ENCODE peak calls at places on chromosomes 13 and 19, in five cellular contexts. E, C, W, Z and T are unnamed samples.

GRCh38 chr13:91406619-91407018 is 8.2 kb downstream of the GPC5 start:
- DNase-seq in W (peak; percentile 35), Z (no peak), E (no peak), C (no peak), T (no peak)

GRCh38 chr19:12794196-12794921 is 3.1 kb downstream of the JUNB start:
- DNase-seq in Z (no peak), W (peak; percentile 62), E (no peak), C (no peak), T (no peak)

GRCh38 chr13:85575110-85575509 is 224.1 kb downstream of the SLITRK6 start:
- DNase-seq in E (no peak), Z (no peak), W (no peak), C (no peak), T (no peak)

GRCh38 chr19:5480427-5480836 is 25.2 kb downstream of the ZNRF4 start:
- DNase-seq in Z (no peak), W (no peak), C (no peak), E (peak; percentile 22), T (no peak)

GRCh38 chr13:26664942-26665341 is 95.6 kb downstream of the GPR12 start:
- DNase-seq in Z (no peak), C (no peak), E (no peak), W (no peak), T (no peak)

GRCh38 chr19:39908803-39909202 is 25.6 kb downstream of the FCGBP start:
- DNase-seq in W (no peak), Z (no peak), E (no peak), C (no peak), T (no peak)

GRCh38 chr13:59728896-59729545 is 434.7 kb downstream of the DIAPH3 start:
- DNase-seq in C (no peak), E (no peak), Z (no peak), W (no peak), T (no peak)

GRCh38 chr13:106503730-106504129 is 31.7 kb downstream of the EFNB2 start:
- DNase-seq in W (peak; percentile 34), C (no peak), E (no peak), Z (no peak), T (no peak)

GRCh38 chr13:107441279-107441678 is 774.1 kb downstream of the LIG4 start:
- DNase-seq in C (no peak), Z (no peak), W (peak; percentile 89), E (no peak), T (no peak)

GRCh38 chr19:6020166-6020967 is 42.4 kb upstream of the RANBP3 start:
- DNase-seq in C (no peak), E (no peak), W (no peak), Z (no peak), T (no peak)

GRCh38 chr19:12603714-12604113 is 6.9 kb downstream of the ZNF490 start:
- DNase-seq in E (no peak), Z (no peak), W (peak; percentile 67), C (no peak), T (no peak)

GRCh38 chr13:95624020-95624419 is 20.5 kb downstream of the DZIP1 start:
- DNase-seq in Z (no peak), C (no peak), W (peak; percentile 64), E (no peak), T (no peak)

GRCh38 chr19:29326351-29326750 is 113.4 kb upstream of the UQCRFS1 start:
- DNase-seq in Z (no peak), E (no peak), C (no peak), W (no peak), T (peak; percentile 18)

GRCh38 chr13:79898996-79899395 is 418.0 kb downstream of the NDFIP2 start:
- DNase-seq in W (peak; percentile 54), E (no peak), C (no peak), Z (no peak), T (no peak)

GRCh38 chr13:77548594-77548993 is 13.1 kb downstream of the SCEL start:
- DNase-seq in W (no peak), E (no peak), Z (no peak), C (no peak), T (no peak)

GRCh38 chr13:112603641-112604220 is 15.8 kb upstream of the TUBGCP3 start:
- DNase-seq in Z (no peak), W (peak; percentile 31), C (no peak), E (no peak), T (no peak)

GRCh38 chr13:20408181-20408580 is 117.5 kb downstream of the CRYL1 start:
- DNase-seq in W (no peak), E (no peak), C (no peak), Z (no peak), T (no peak)

GRCh38 chr13:29284726-29285125 is 310.8 kb downstream of the SLC7A1 start:
- DNase-seq in Z (no peak), E (no peak), W (no peak), C (no peak), T (no peak)

GRCh38 chr19:7742991-7743390 is 4.3 kb downstream of the CD209 start:
- DNase-seq in Z (no peak), E (no peak), C (no peak), W (no peak), T (no peak)

GRCh38 chr19:43747557-43748204 is 7.1 kb downstream of the SMG9 start:
- DNase-seq in E (no peak), Z (no peak), W (no peak), C (no peak), T (no peak)

GRCh38 chr13:98821372-98822237 is 69.1 kb upstream of the SLC15A1 start:
- DNase-seq in C (no peak), W (no peak), E (no peak), Z (no peak), T (no peak)
- H3K27ac ChIP-seq in C (no peak overlapping the region), W (no peak overlapping the region), E (no peak overlapping the region), Z (peak overlapping the region; percentile 40), T (no peak overlapping the region)

GRCh38 chr13:114145722-114146121 is 13.3 kb upstream of the RASA3 start:
- DNase-seq in C (no peak), W (no peak), E (no peak), Z (no peak), T (no peak)

GRCh38 chr13:114145256-114145655 is 12.8 kb upstream of the RASA3 start:
- DNase-seq in W (no peak), E (no peak), Z (no peak), C (no peak), T (no peak)

GRCh38 chr13:114142640-114143490 is 10.4 kb upstream of the RASA3 start:
- DNase-seq in W (peak; percentile 65), E (no peak), Z (no peak), C (peak; percentile 66), T (no peak)

GRCh38 chr13:114144606-114145244 is 12.3 kb upstream of the RASA3 start:
- DNase-seq in E (no peak), C (no peak), W (no peak), Z (no peak), T (no peak)

DNA sequence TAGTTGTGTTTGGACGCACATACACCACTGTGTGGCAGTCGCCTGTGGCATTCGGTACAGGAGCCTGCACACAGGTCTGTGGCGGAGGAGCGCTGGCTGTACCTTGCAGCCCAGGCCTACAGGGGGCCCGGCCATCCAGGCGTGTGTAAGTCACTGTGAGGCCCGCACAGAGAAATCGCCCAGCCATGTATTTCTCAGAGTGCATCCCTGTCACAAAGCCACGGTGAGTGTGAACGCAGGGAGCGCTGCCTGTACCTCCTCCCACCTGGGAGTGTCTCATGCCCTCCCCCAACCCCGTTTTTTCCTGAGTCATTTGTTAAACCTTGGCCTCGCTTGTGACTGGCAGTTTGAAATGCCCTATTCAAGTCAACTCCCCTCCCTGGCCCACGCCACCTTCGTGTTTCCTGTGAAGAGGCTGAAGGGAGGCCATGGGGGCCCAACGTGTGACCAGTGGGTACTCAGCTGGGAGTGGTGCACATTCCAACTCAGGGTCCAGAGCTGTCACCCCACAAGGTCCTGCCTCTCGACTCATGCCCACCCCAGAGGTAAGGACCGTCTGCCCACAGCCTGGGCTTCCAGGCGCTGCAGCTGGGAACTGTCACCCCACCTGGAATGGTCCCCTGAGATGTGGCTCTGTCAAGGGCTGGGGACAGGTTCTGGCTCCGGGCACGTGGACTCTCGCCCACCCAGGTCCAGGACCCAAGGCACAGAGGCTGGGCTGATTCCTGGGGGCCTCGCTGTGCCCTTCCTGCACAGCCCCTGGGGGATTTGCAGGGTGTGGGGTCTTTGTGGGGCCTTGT is 11.6 kb upstream of the RASA3 start:
- DNase-seq in Z (no peak), E (no peak), W (no peak), C (no peak), T (no peak)
- H3K27ac ChIP-seq in Z (no peak overlapping the region), E (no peak overlapping the region), W (no peak overlapping the region), C (peak overlapping the region; percentile 86), T (no peak overlapping the region)

GRCh38 chr19:47725759-47726401 is 12.7 kb downstream of the EHD2 start:
- DNase-seq in C (no peak), W (no peak), Z (no peak), E (no peak), T (no peak)

GRCh38 chr19:47723573-47723923 is 10.3 kb downstream of the EHD2 start:
- DNase-seq in W (peak; percentile 95), C (no peak), E (peak; percentile 69), Z (no peak), T (no peak)

GRCh38 chr19:47719047-47719885 is 6.0 kb downstream of the EHD2 start:
- DNase-seq in C (no peak), E (peak; percentile 90), Z (peak; percentile 36), W (peak; percentile 99), T (peak; percentile 75)

GRCh38 chr19:47716270-47716937 is 3.2 kb downstream of the EHD2 start:
- DNase-seq in Z (no peak), C (no peak), E (no peak), W (no peak), T (no peak)

GRCh38 chr19:47720669-47721068 is 7.4 kb downstream of the EHD2 start:
- DNase-seq in E (no peak), Z (no peak), W (no peak), C (no peak), T (no peak)
- H3K27ac ChIP-seq in E (no peak overlapping the region), Z (peak overlapping the region; percentile 89), W (peak overlapping the region; percentile 97), C (no peak overlapping the region), T (no peak overlapping the region)

DNA sequence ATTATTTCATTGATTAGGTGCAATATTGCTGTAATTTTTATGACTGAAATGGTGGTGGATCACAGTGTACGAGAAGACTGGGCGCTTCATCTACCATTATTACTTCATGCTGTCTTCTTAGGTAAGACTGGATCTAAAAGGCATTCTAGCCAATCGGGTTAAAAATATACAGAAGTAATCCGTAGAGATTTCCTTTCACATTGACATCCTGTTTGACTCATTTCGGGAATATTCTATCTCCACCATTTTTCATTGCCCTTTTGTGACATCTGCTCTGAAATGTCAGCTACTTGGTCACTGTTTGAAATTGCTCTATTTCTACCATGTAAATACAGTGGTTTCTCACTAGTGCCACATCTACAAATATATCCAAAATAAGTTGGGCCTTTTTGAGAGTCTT is 90.2 kb downstream of the ZAR1L start:
- DNase-seq in Z (no peak), C (no peak), W (peak; percentile 31), E (no peak), T (no peak)
- H3K27ac ChIP-seq in Z (peak overlapping the region; percentile 4), C (no peak overlapping the region), W (peak overlapping the region; percentile 93), E (no peak overlapping the region), T (no peak overlapping the region)

GRCh38 chr19:41859213-41859617 is 840 bp upstream of the RPS19 start:
- DNase-seq in Z (no peak), E (no peak), W (no peak), C (no peak), T (no peak)

GRCh38 chr19:41861098-41861768 is 1.2 kb downstream of the RPS19 start:
- DNase-seq in W (no peak), Z (no peak), C (no peak), E (no peak), T (no peak)

GRCh38 chr19:41861846-41862245 is 1.8 kb downstream of the RPS19 start:
- DNase-seq in E (no peak), C (no peak), W (no peak), Z (no peak), T (no peak)

GRCh38 chr19:41859618-41860418 is at the start of gene RPS19:
- DNase-seq in E (peak; percentile 98), Z (peak; percentile 89), C (peak; percentile 96), W (peak; percentile 98), T (peak; percentile 97)

GRCh38 chr19:41860419-41861097 is 503 bp downstream of the RPS19 start:
- DNase-seq in Z (no peak), E (no peak), C (no peak), W (no peak), T (no peak)
- H3K27ac ChIP-seq in Z (peak overlapping the region; percentile 95), E (peak overlapping the region; percentile 93), C (peak overlapping the region; percentile 79), W (peak overlapping the region; percentile 99), T (peak overlapping the region; percentile 98)